ENCODE peak calls at places on chromosomes 11 and 22, in six cellular contexts. W is tibial nerve, C is tibial artery, R is NB4, S is naive B cell, F is esophagus squamous epithelium. Q is an unnamed sample.

GRCh38 chr11:5596611-5597201 is at the start of gene TRIM6:
- DNase-seq in W (peak; percentile 23), C (peak; percentile 80), R (peak; percentile 44), S (no peak), F (no peak), Q (peak; percentile 71)

GRCh38 chr22:49764151-49764581 is 63.5 kb downstream of the BRD1 start:
- DNase-seq in W (peak; percentile 9), C (peak; percentile 63), R (no peak), S (no peak), F (no peak), Q (no peak)

GRCh38 chr11:61325649-61326414 is 7.1 kb downstream of the DDB1 start:
- DNase-seq in W (no peak), C (no peak), R (no peak), S (no peak), F (no peak), Q (no peak)

GRCh38 chr11:16825091-16825490 is 86.6 kb downstream of the C11orf58 start:
- DNase-seq in W (no peak), C (no peak), R (no peak), S (no peak), F (no peak), Q (no peak)

GRCh38 chr11:3340025-3340424 is 38.9 kb downstream of the ZNF195 start:
- DNase-seq in W (no peak), C (no peak), R (no peak), S (no peak), F (no peak), Q (peak; percentile 20)

GRCh38 chr11:128790200-128790599 is 76.9 kb downstream of the KCNJ1 start:
- DNase-seq in W (peak; percentile 46), C (no peak), R (no peak), S (no peak), F (no peak), Q (no peak)

GRCh38 chr11:50174189-50174588 is 141.5 kb downstream of the OR4C45 start:
- DNase-seq in W (no peak), C (no peak), R (no peak), S (no peak), F (no peak), Q (no peak)

GRCh38 chr11:77038825-77039326 is 4.7 kb downstream of the B3GNT6 start:
- DNase-seq in W (no peak), C (no peak), R (peak; percentile 52), S (no peak), F (no peak), Q (no peak)

GRCh38 chr11:17434108-17434507 is 42.5 kb downstream of the ABCC8 start:
- DNase-seq in W (no peak), C (no peak), R (no peak), S (no peak), F (no peak), Q (no peak)

GRCh38 chr11:32204751-32205150 is 113.9 kb downstream of the RCN1 start:
- DNase-seq in W (no peak), C (no peak), R (no peak), S (no peak), F (no peak), Q (no peak)

GRCh38 chr11:95922536-95923440 is 1.1 kb downstream of the MTMR2 start:
- DNase-seq in W (no peak), C (no peak), R (peak; percentile 45), S (no peak), F (no peak), Q (no peak)

GRCh38 chr22:48844096-48844675 is 983.5 kb downstream of the BRD1 start:
- DNase-seq in W (no peak), C (no peak), R (no peak), S (no peak), F (no peak), Q (no peak)

GRCh38 chr11:44309483-44310197 is at the start of gene ALX4:
- DNase-seq in W (no peak), C (no peak), R (peak; percentile 71), S (peak; percentile 35), F (no peak), Q (no peak)

GRCh38 chr11:22130462-22131053 is 62.3 kb upstream of the ANO5 start:
- DNase-seq in W (no peak), C (no peak), R (peak; percentile 24), S (no peak), F (no peak), Q (peak; percentile 24)

GRCh38 chr22:40178417-40179409 is 988 bp downstream of the TNRC6B start:
- DNase-seq in W (no peak), C (no peak), R (peak; percentile 75), S (peak; percentile 37), F (no peak), Q (peak; percentile 51)

GRCh38 chr11:72308226-72309073 is 64.5 kb upstream of the PHOX2A start:
- DNase-seq in W (no peak), C (no peak), R (no peak), S (no peak), F (no peak), Q (peak; percentile 38)

GRCh38 chr11:78030429-78031325 is 7.6 kb upstream of the KCTD14 start:
- DNase-seq in W (no peak), C (peak; percentile 71), R (no peak), S (no peak), F (no peak), Q (no peak)

GRCh38 chr11:132007184-132007583 is 636.8 kb downstream of the NTM start:
- DNase-seq in W (no peak), C (no peak), R (no peak), S (no peak), F (no peak), Q (no peak)

GRCh38 chr11:75313457-75314272 is 37.8 kb downstream of the ARRB1 start:
- DNase-seq in W (no peak), C (peak; percentile 74), R (no peak), S (no peak), F (no peak), Q (no peak)

GRCh38 chr11:92607969-92608711 is 361.3 kb upstream of the MTNR1B start:
- DNase-seq in W (no peak), C (no peak), R (no peak), S (no peak), F (no peak), Q (no peak)

GRCh38 chr11:10528121-10528520 is 12.9 kb downstream of the RNF141 start:
- DNase-seq in W (no peak), C (no peak), R (no peak), S (no peak), F (no peak), Q (no peak)

GRCh38 chr11:102410382-102410784 is 42.2 kb downstream of the TMEM123 start:
- DNase-seq in W (no peak), C (no peak), R (no peak), S (no peak), F (no peak), Q (no peak)

GRCh38 chr11:113906038-113906437 is 1.4 kb downstream of the HTR3B start:
- DNase-seq in W (no peak), C (no peak), R (peak; percentile 35), S (no peak), F (no peak), Q (peak; percentile 12)

GRCh38 chr11:61855939-61856730 is 28.0 kb downstream of the FADS2 start:
- DNase-seq in W (no peak), C (no peak), R (no peak), S (no peak), F (no peak), Q (no peak)

GRCh38 chr11:50070389-50070788 is 37.7 kb downstream of the OR4C45 start:
- DNase-seq in W (no peak), C (no peak), R (no peak), S (no peak), F (no peak), Q (no peak)

GRCh38 chr11:33687733-33688479 is 12.7 kb downstream of the C11orf91 start:
- DNase-seq in W (no peak), C (no peak), R (peak; percentile 67), S (no peak), F (no peak), Q (peak; percentile 52)

GRCh38 chr22:46846154-46846831 is 83.8 kb downstream of the TBC1D22A start:
- DNase-seq in W (no peak), C (no peak), R (no peak), S (no peak), F (no peak), Q (no peak)

GRCh38 chr11:108530426-108530825 is 32.2 kb upstream of the POGLUT3 start:
- DNase-seq in W (no peak), C (no peak), R (no peak), S (no peak), F (no peak), Q (no peak)

GRCh38 chr11:6438979-6439571 is 1.7 kb downstream of the HPX start:
- DNase-seq in W (no peak), C (no peak), R (peak; percentile 74), S (no peak), F (no peak), Q (peak; percentile 63)

GRCh38 chr11:62423012-62423411 is 4.2 kb downstream of the SCGB1A1 start:
- DNase-seq in W (no peak), C (no peak), R (no peak), S (no peak), F (no peak), Q (no peak)

GRCh38 chr11:46597155-46597554 is 3.3 kb upstream of the AMBRA1 start:
- DNase-seq in W (no peak), C (no peak), R (no peak), S (no peak), F (no peak), Q (no peak)

GRCh38 chr11:110433393-110434333 is 3.9 kb downstream of the FDX1 start:
- DNase-seq in W (no peak), C (no peak), R (peak; percentile 47), S (peak; percentile 32), F (no peak), Q (peak; percentile 39)

GRCh38 chr11:65692367-65692766 is 19.7 kb upstream of the KAT5 start:
- DNase-seq in W (no peak), C (peak; percentile 32), R (no peak), S (no peak), F (no peak), Q (no peak)

GRCh38 chr11:10778217-10778970 is 27.3 kb downstream of the CTR9 start:
- DNase-seq in W (peak; percentile 18), C (peak; percentile 73), R (no peak), S (no peak), F (no peak), Q (no peak)

GRCh38 chr22:35540600-35541253 is at the start of gene RASD2:
- DNase-seq in W (no peak), C (no peak), R (peak; percentile 55), S (no peak), F (no peak), Q (peak; percentile 56)